ENCODE peak calls at places on chromosomes 2 and 18, in five cellular contexts. X, N, E, Q and R are unnamed samples. For H3K9me3 and H3K27me3, the result is how much of the 10 kb centered on the place peaks cover.

GRCh38 chr2:97360202-97360601 is 229.5 kb downstream of the ANKRD36B start:
- DNase-seq in X (no peak), N (no peak), E (no peak), Q (no peak), R (no peak)

GRCh38 chr2:186347472-186347871 is 138.6 kb upstream of the ZC3H15 start:
- DNase-seq in X (no peak), N (no peak), E (no peak), Q (peak), R (no peak)

GRCh38 chr18:63953811-63954210 is 4.7 kb downstream of the HMSD start:
- DNase-seq in X (no peak), N (no peak), E (no peak), Q (no peak), R (no peak)

GRCh38 chr2:174965992-174966789 is 39.0 kb downstream of the CHN1 start:
- DNase-seq in X (no peak), N (no peak), E (no peak), Q (peak), R (no peak)

GRCh38 chr2:224711859-224712258 is 4.3 kb downstream of the CCDC195 start:
- DNase-seq in X (no peak), N (no peak), E (no peak), Q (no peak), R (no peak)

GRCh38 chr2:147181351-147182029 is 663.3 kb upstream of the ACVR2A start:
- DNase-seq in X (no peak), N (no peak), E (no peak), Q (no peak), R (no peak)

GRCh38 chr2:60899230-60899891 is 18.0 kb downstream of the REL start:
- DNase-seq in X (no peak), N (no peak), E (no peak), Q (no peak), R (no peak)

GRCh38 chr2:188293601-188294482 is 2.2 kb downstream of the GULP1 start:
- DNase-seq in X (no peak), N (no peak), E (peak), Q (peak), R (no peak)

DNA sequence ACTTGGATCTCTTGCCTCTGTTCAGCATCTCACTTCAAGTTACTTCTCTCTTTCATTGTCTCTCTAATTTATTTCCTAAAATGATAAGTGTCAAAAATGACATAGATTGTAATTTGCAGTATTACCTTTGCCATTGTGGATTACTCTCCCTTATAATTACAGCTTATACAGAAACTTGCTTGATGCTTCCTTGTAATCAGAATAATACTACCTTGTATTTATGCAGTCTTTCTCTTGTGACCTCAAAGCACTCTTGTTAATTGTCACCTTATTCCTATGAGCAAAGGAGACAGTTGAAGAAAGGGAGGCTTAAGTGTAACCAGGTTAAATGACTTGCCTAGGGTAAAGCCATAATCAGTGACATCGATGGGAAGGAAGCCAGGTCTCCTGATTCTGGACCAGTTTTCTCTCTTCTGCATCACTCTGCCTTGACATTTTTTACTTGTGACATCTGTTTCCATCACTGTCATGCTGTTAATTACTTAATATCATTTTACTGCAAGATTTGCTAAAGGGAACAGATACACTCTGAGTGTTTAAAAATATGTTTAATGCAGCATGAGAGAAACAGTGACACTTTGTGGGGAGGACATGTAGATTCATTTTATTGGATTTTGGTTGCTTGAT is 388.6 kb downstream of the PARD3B start:
- DNase-seq in X (no peak), N (no peak), E (no peak), Q (no peak), R (no peak)
- H3K9me3 ChIP-seq in X (under half), N (under half), E (under half), Q (under half), R (under half)

DNA sequence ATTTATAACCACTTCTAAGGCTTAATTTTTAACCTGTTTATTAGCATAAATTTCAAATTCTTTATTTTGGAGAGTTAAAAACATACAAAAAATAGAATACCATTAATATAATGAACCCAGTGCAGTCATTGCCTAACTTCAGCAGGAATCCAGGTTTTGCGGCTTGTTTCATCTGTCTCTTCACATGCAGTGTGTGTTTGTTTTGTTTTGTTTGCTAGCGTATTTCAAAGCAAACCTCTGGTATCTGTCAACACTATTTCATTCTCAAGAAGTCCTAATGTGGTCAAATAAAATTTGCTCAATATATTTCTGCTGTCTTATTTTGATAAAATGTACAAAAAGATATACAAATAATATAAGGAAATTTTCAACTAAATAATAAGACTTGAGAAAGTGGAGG is 328.5 kb downstream of the AGPS start:
- DNase-seq in X (no peak), N (no peak), E (no peak), Q (no peak), R (no peak)
- H3K27me3 ChIP-seq in X (under half), N (under half), E (under half), Q (under half), R (under half)

GRCh38 chr2:102145107-102145506 is 2.6 kb downstream of the IL1R1 start:
- DNase-seq in X (no peak), N (no peak), E (no peak), Q (no peak), R (no peak)
- H3K9me3 ChIP-seq in X (half or more), N (under half), E (under half), Q (under half), R (under half)

GRCh38 chr2:102480273-102480672 is 7.2 kb downstream of the SLC9A4 start:
- DNase-seq in X (no peak), N (no peak), E (no peak), Q (no peak), R (no peak)
- H3K27me3 ChIP-seq in X (under half), N (under half), E (under half), Q (under half), R (under half)

DNA sequence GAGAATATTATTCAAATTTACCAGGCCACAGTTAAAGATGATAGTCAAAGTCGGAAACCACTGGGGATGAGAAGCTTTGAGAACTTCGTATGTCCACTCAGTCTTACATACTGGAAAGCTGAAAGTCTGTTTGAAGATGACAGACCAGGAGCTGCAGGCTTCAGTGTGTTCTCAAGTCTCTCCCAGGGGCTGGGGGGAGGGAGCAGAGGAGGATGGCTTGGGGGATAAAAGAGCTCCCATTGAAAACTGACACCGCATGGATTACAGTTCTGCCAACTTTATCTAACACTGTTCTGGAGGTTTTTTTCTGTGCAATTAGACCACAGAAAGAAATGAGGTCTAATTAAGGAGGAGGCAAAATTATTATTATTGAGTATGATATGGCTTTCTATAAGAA is 170.5 kb upstream of the ALKAL2 start:
- DNase-seq in X (no peak), N (no peak), E (no peak), Q (no peak), R (no peak)
- H3K9me3 ChIP-seq in X (under half), N (under half), E (under half), Q (under half), R (under half)